ENCODE peak calls at places on chromosomes 4 and X, in eight cellular contexts. L is right cardiac atrium; R is HEK293T; J is activated CD4-positive, CD25-positive, alpha-beta regulatory T cell treated with anti-CD3 and anti-CD28 coated beads, Interleukin-2, amount 50 U/mL, for 16 hours; E is pancreas; A is NCI-H2029; O is AG09319; Y is IMR-90. T is an unnamed sample.

GRCh38 chr4:95045429-95045828 is 287.7 kb downstream of the BMPR1B start:
- DNase-seq in R (peak), A (no peak), E (no peak), J (no peak), L (no peak), O (no peak), Y (no peak), T (no peak)

GRCh38 chr4:86977621-86978184 is 42.9 kb downstream of the AFF1 start:
- DNase-seq in Y (peak), L (no peak), R (no peak), O (no peak), E (no peak), A (peak), J (no peak), T (no peak)

GRCh38 chrX:43676960-43677582 is 21.0 kb downstream of the MAOA start:
- DNase-seq in J (no peak), R (peak), E (no peak), Y (no peak), A (no peak), L (no peak), O (no peak), T (no peak)

GRCh38 chr4:90126805-90127204 is 389 bp upstream of the CCSER1 start:
- DNase-seq in A (no peak), L (no peak), Y (no peak), R (no peak), J (no peak), E (no peak), O (no peak), T (no peak)

GRCh38 chr4:126582737-126583136 is 1050.0 kb upstream of the INTU start:
- DNase-seq in A (no peak), L (no peak), O (no peak), E (peak), R (peak), Y (peak), J (no peak), T (no peak)

GRCh38 chr4:117134386-117134785 is 49.0 kb upstream of the TRAM1L1 start:
- DNase-seq in O (no peak), J (no peak), R (peak), L (no peak), Y (peak), A (no peak), E (no peak), T (no peak)

GRCh38 chrX:153463031-153463430 is 7.3 kb downstream of the HAUS7 start:
- DNase-seq in R (no peak), L (peak), E (peak), J (no peak), Y (no peak), A (no peak), O (no peak), T (no peak)

GRCh38 chrX:71664889-71665491 is 2.4 kb upstream of the LOC101059915 start:
- DNase-seq in Y (no peak), E (peak), O (no peak), R (no peak), J (no peak), A (no peak), L (no peak), T (no peak)

GRCh38 chr4:2482693-2483092 is 13.8 kb downstream of the RNF4 start:
- DNase-seq in A (no peak), Y (peak), J (no peak), O (no peak), E (no peak), L (peak), R (no peak), T (no peak)

GRCh38 chr4:53476232-53477037 is 99.0 kb downstream of the FIP1L1 start:
- DNase-seq in O (peak), L (no peak), Y (peak), R (no peak), E (no peak), J (no peak), A (no peak), T (no peak)